ENCODE peak calls at places on chromosomes 13 and 19, in ten cellular contexts. H, N, K, D, B, J, Q, Y, F and C are unnamed samples.

GRCh38 chr13:30429721-30430694 is 7.7 kb downstream of the UBE2L5 start:
- ATAC-seq in B (peak; percentile 57), D (no peak), H (peak; percentile 93), N (peak; percentile 47), K (peak; percentile 31), J (peak; percentile 91), Y (peak; percentile 44), Q (peak; percentile 99), F (peak; percentile 72), C (peak; percentile 91)

GRCh38 chr19:14809272-14810057 is 25.5 kb downstream of the OR7A5 start:
- ATAC-seq in H (no peak), B (no peak), Q (no peak), N (peak; percentile 38), D (no peak), F (no peak), K (no peak), J (no peak), Y (no peak), C (no peak)

GRCh38 chr19:7211191-7211988 is 82.8 kb downstream of the INSR start:
- ATAC-seq in H (no peak), N (peak; percentile 78), K (no peak), J (no peak), Y (peak; percentile 95), B (peak; percentile 75), Q (no peak), D (no peak), F (no peak), C (no peak)

GRCh38 chr19:13032837-13033236 is 37.6 kb downstream of the NFIX start:
- ATAC-seq in N (no peak), F (no peak), J (no peak), Q (no peak), D (no peak), H (no peak), Y (no peak), K (no peak), B (no peak), C (no peak)

GRCh38 chr19:12891553-12892021 is 627 bp downstream of the GCDH start:
- ATAC-seq in N (no peak), H (no peak), Y (no peak), Q (no peak), F (no peak), B (no peak), D (no peak), K (no peak), J (peak; percentile 20), C (no peak)

GRCh38 chr19:2618611-2619010 is 83.9 kb downstream of the GNG7 start:
- ATAC-seq in H (peak; percentile 50), K (peak; percentile 33), N (peak; percentile 76), D (peak; percentile 37), B (peak; percentile 64), F (no peak), Y (no peak), J (peak; percentile 63), Q (peak; percentile 50), C (peak; percentile 47)

GRCh38 chr13:50676602-50677001 is 166.9 kb downstream of the DLEU7 start:
- ATAC-seq in H (peak; percentile 20), B (peak; percentile 6), K (peak; percentile 97), F (no peak), D (peak; percentile 77), Y (peak; percentile 38), N (peak; percentile 61), J (no peak), Q (peak; percentile 94), C (peak; percentile 77)

GRCh38 chr19:10290876-10291553 is 1.3 kb downstream of the ICAM5 start:
- ATAC-seq in J (peak; percentile 57), Q (peak; percentile 43), K (peak; percentile 28), N (peak; percentile 58), Y (peak; percentile 39), D (peak; percentile 6), H (peak; percentile 18), B (peak; percentile 41), F (peak; percentile 8), C (peak; percentile 29)

GRCh38 chr19:38699647-38700349 is 44.5 kb downstream of the CAPN12 start:
- ATAC-seq in H (no peak), K (no peak), B (peak; percentile 18), D (no peak), J (no peak), Q (no peak), Y (no peak), N (no peak), F (no peak), C (no peak)

GRCh38 chr13:31797154-31797775 is 57.9 kb downstream of the RXFP2 start:
- ATAC-seq in Y (peak; percentile 19), H (no peak), K (no peak), J (no peak), F (no peak), D (no peak), Q (no peak), N (no peak), B (peak; percentile 39), C (no peak)

GRCh38 chr19:2239771-2240770 is 3.4 kb downstream of the SF3A2 start:
- ATAC-seq in J (no peak), B (no peak), F (no peak), Q (no peak), Y (no peak), K (peak; percentile 7), N (no peak), H (no peak), D (no peak), C (no peak)

GRCh38 chr13:111202745-111203144 is 87.6 kb downstream of the ARHGEF7 start:
- ATAC-seq in H (peak; percentile 56), Y (peak; percentile 76), J (no peak), B (peak; percentile 67), Q (peak; percentile 78), F (peak; percentile 72), K (peak; percentile 55), D (peak; percentile 65), N (no peak), C (peak; percentile 74)

GRCh38 chr19:10543059-10543419 is 665 bp upstream of the ATG4D start:
- ATAC-seq in K (no peak), J (no peak), B (no peak), Q (no peak), Y (no peak), D (no peak), H (no peak), F (no peak), N (no peak), C (no peak)

GRCh38 chr19:1155352-1156304 is 18.4 kb downstream of the SBNO2 start:
- ATAC-seq in K (no peak), H (no peak), Q (no peak), J (peak; percentile 13), B (peak; percentile 28), N (peak; percentile 51), D (no peak), Y (peak; percentile 15), F (no peak), C (no peak)

GRCh38 chr19:49474545-49474930 is 523 bp downstream of the FLT3LG start:
- ATAC-seq in Y (no peak), J (no peak), K (no peak), N (no peak), Q (no peak), B (peak; percentile 2), H (no peak), D (no peak), F (peak; percentile 0), C (no peak)

GRCh38 chr19:44692379-44692721 is 6.6 kb upstream of the CEACAM16 start:
- ATAC-seq in N (peak; percentile 2), B (no peak), H (peak; percentile 66), Y (no peak), J (peak; percentile 6), K (peak; percentile 39), Q (peak; percentile 41), F (no peak), D (peak; percentile 16), C (peak; percentile 44)

GRCh38 chr13:111225184-111225583 is 95.3 kb upstream of the TEX29 start:
- ATAC-seq in K (no peak), H (no peak), Q (no peak), F (no peak), B (no peak), D (no peak), N (no peak), J (no peak), Y (no peak), C (no peak)

GRCh38 chr19:38385804-38386257 is 2.0 kb downstream of the GGN start:
- ATAC-seq in N (no peak), Q (no peak), Y (no peak), H (no peak), D (no peak), K (peak; percentile 18), J (no peak), F (no peak), B (no peak), C (no peak)

GRCh38 chr13:102344410-102344809 is 57.4 kb downstream of the FGF14 start:
- ATAC-seq in H (no peak), F (no peak), Y (no peak), K (no peak), J (no peak), N (no peak), Q (no peak), D (no peak), B (no peak), C (no peak)

GRCh38 chr13:110206170-110206569 is 100.8 kb downstream of the COL4A1 start:
- ATAC-seq in J (no peak), H (no peak), K (no peak), D (no peak), F (no peak), Q (no peak), Y (no peak), B (no peak), N (no peak), C (no peak)

GRCh38 chr19:47107201-47107952 is 6.2 kb downstream of the ZC3H4 start:
- ATAC-seq in Y (no peak), D (no peak), Q (peak; percentile 67), K (peak; percentile 51), N (no peak), H (peak; percentile 42), B (no peak), J (no peak), F (peak; percentile 44), C (no peak)

GRCh38 chr13:42041684-42042035 is 6.8 kb upstream of the DGKH start:
- ATAC-seq in K (no peak), J (peak; percentile 68), Q (no peak), H (no peak), N (peak; percentile 57), Y (peak; percentile 14), F (no peak), D (no peak), B (peak; percentile 65), C (no peak)

GRCh38 chr13:80070024-80070703 is 270.8 kb downstream of the SPRY2 start:
- ATAC-seq in N (peak; percentile 15), Q (no peak), J (no peak), K (no peak), H (no peak), B (no peak), D (no peak), F (no peak), Y (no peak), C (no peak)

GRCh38 chr19:33508431-33508830 is 13.2 kb downstream of the PEPD start:
- ATAC-seq in H (no peak), K (no peak), Q (no peak), F (no peak), Y (no peak), N (no peak), J (no peak), D (no peak), B (no peak), C (no peak)